ENCODE peak calls at places on chromosomes 5 and 9, in seven cellular contexts. R is prostate gland, S is heart left ventricle, G is GM12878, U is gastrocnemius medialis, K is ovary, Z is K562. N is an unnamed sample.

GRCh38 chr5:68919988-68920490 is 173.8 kb upstream of the SLC30A5 start:
- DNase-seq in R (no peak), S (no peak), G (no peak), U (no peak), K (no peak), Z (no peak), N (no peak)

GRCh38 chr5:72940082-72940481 is 15.8 kb upstream of the FCHO2 start:
- DNase-seq in R (no peak), S (no peak), G (no peak), U (no peak), K (no peak), Z (no peak), N (no peak)

GRCh38 chr9:73213300-73213699 is 61.6 kb downstream of the ANXA1 start:
- DNase-seq in R (no peak), S (no peak), G (no peak), U (no peak), K (no peak), Z (no peak), N (no peak)

GRCh38 chr9:73125651-73126050 is 26.0 kb upstream of the ANXA1 start:
- DNase-seq in R (no peak), S (no peak), G (no peak), U (no peak), K (no peak), Z (no peak), N (no peak)

GRCh38 chr9:131416509-131416908 is 22.6 kb downstream of the PRRC2B start:
- DNase-seq in R (no peak), S (no peak), G (no peak), U (no peak), K (no peak), Z (no peak), N (no peak)

GRCh38 chr9:126684965-126685465 is 71.3 kb downstream of the LMX1B start:
- DNase-seq in R (no peak), S (no peak), G (no peak), U (no peak), K (no peak), Z (no peak), N (no peak)

GRCh38 chr5:103255666-103256065 is 2.9 kb upstream of the MACIR start:
- DNase-seq in R (no peak), S (no peak), G (no peak), U (no peak), K (no peak), Z (no peak), N (no peak)

GRCh38 chr9:36426348-36426747 is 26.3 kb upstream of the RNF38 start:
- DNase-seq in R (no peak), S (no peak), G (no peak), U (no peak), K (no peak), Z (no peak), N (no peak)

GRCh38 chr9:36163049-36163839 is 5.9 kb upstream of the CCIN start:
- DNase-seq in R (no peak), S (peak; percentile 79), G (no peak), U (peak; percentile 40), K (peak; percentile 95), Z (no peak), N (no peak)

GRCh38 chr9:80359941-80360881 is 788.4 kb downstream of the TLE4 start:
- DNase-seq in R (no peak), S (no peak), G (no peak), U (no peak), K (no peak), Z (no peak), N (no peak)

GRCh38 chr5:31317642-31318041 is 124.2 kb downstream of the CDH6 start:
- DNase-seq in R (no peak), S (no peak), G (no peak), U (no peak), K (no peak), Z (peak; percentile 21), N (no peak)

GRCh38 chr9:135690836-135691570 is 8.3 kb downstream of the SOHLH1 start:
- DNase-seq in R (no peak), S (no peak), G (no peak), U (no peak), K (no peak), Z (no peak), N (no peak)

GRCh38 chr9:98866435-98867108 is 59.1 kb downstream of the GALNT12 start:
- DNase-seq in R (no peak), S (peak; percentile 35), G (no peak), U (no peak), K (no peak), Z (no peak), N (no peak)

GRCh38 chr9:29659014-29659413 is 2085.7 kb upstream of the C9orf72 start:
- DNase-seq in R (no peak), S (no peak), G (no peak), U (no peak), K (no peak), Z (no peak), N (no peak)

DNA sequence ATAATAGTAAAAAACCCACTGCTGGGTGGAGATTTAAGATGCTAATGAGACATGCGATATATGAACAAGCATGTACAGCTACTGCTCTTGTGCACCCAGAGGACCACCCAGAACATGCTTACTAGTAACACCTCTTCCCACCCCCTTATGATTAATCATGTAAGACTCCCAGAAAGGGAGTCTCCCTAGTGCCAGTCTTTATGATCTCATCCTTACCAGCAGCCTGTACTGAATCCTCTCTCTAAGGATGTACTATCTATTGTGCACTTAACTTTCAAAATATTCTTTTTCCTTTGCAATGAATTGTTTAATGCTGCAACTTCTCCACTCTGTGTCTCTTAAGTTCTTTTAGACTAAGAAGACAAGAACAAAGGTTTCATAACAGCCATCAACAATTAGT is 9.1 kb upstream of the MAT2B start:
- DNase-seq in R (no peak), S (no peak), G (no peak), U (no peak), K (no peak), Z (no peak), N (no peak)
- H3K9me3 ChIP-seq in R (no peaks in the 10 kb centered on the region), S (no peaks in the 10 kb centered on the region), G (no peaks in the 10 kb centered on the region), U (no peaks in the 10 kb centered on the region), K (no peaks in the 10 kb centered on the region), Z (no peaks in the 10 kb centered on the region), N (no peaks in the 10 kb centered on the region)

DNA sequence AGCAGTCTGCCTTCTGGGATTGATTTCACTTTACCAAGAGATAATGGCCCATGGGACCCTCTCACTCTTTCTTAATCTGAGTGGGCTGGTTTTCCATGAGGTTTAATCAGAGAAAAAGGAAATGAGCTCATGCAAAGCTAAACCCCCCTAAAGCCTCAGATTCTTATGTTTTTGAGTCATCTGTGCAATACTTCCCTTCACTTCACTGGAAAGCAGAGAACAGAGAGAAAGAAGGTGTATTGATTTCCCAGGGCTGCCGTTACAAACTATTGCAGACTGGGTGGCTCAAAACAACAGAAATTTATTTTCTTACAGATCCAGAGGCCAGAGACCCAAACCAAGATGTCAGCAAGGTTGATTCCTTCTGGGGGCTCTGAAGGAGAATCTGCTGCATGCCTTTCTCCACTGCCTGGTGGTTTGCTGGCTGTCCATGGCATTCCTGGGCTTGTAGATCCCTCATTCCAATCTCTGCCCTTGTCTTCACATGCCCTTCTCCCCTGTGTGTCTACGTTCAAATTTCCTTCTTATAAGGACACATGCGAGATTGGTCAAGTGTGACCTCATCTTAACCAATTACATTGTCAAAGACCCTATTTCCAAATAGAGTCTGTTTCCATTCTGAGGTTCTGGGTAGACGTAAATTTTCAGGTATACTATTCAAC is 84.6 kb upstream of the RAI14 start:
- DNase-seq in R (no peak), S (no peak), G (no peak), U (no peak), K (no peak), Z (no peak), N (no peak)
- H3K4me3 ChIP-seq in R (no peak overlapping the region), S (no peak overlapping the region), G (no peak overlapping the region), U (no peak overlapping the region), K (no peak overlapping the region), Z (no peak overlapping the region), N (no peak overlapping the region)

GRCh38 chr5:173577817-173578216 is 38.6 kb downstream of the BOD1 start:
- DNase-seq in R (no peak), S (no peak), G (no peak), U (no peak), K (no peak), Z (no peak), N (no peak)

GRCh38 chr5:173583384-173583783 is 33.1 kb downstream of the BOD1 start:
- DNase-seq in R (no peak), S (no peak), G (no peak), U (no peak), K (no peak), Z (no peak), N (no peak)

GRCh38 chr5:173581408-173582197 is 34.8 kb downstream of the BOD1 start:
- DNase-seq in R (no peak), S (no peak), G (no peak), U (no peak), K (no peak), Z (peak; percentile 82), N (peak; percentile 85)

GRCh38 chr5:173578947-173579615 is 37.4 kb downstream of the BOD1 start:
- DNase-seq in R (no peak), S (no peak), G (no peak), U (no peak), K (no peak), Z (no peak), N (no peak)

GRCh38 chr5:173582198-173583092 is 34.0 kb downstream of the BOD1 start:
- DNase-seq in R (no peak), S (no peak), G (no peak), U (no peak), K (no peak), Z (no peak), N (no peak)
- H3K4me1 ChIP-seq in R (no peaks in the 10 kb centered on the region), S (no peaks in the 10 kb centered on the region), G (no peaks in the 10 kb centered on the region), U (no peaks in the 10 kb centered on the region), K (peaks cover 6% of the 10 kb centered on the region), Z (no peaks in the 10 kb centered on the region), N (no peaks in the 10 kb centered on the region)

DNA sequence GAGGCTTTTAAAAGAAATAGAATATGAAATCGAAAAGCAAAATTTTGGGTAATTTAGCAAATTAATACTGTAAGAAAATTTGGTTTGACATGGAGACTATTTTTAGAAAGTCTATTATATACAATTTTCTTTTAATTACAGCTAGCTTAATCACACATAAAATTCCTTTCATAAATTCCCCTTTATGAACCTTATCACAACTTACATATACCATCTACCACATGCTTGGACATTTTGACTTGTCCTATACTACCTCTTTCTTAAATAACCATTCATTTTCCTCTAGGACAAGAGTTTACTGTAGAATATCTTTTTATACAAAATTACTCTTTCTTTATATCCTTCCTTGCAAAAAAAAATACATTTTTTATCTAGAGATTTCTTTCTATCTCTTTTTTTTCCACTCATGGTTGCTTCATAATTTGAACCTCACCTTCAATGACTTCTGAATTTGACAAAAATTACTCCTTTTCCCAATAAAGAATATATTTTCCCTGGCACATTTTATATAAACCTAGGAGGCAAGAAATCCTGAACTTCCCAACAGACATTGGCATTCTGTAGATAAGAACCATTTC is 34.0 kb upstream of the SYK start:
- DNase-seq in R (no peak), S (no peak), G (no peak), U (no peak), K (no peak), Z (no peak), N (no peak)
- H3K9me3 ChIP-seq in R (no peaks in the 10 kb centered on the region), S (peaks cover 5% of the 10 kb centered on the region), G (peaks cover 8% of the 10 kb centered on the region), U (no peaks in the 10 kb centered on the region), K (no peaks in the 10 kb centered on the region), Z (no peaks in the 10 kb centered on the region), N (no peaks in the 10 kb centered on the region)

DNA sequence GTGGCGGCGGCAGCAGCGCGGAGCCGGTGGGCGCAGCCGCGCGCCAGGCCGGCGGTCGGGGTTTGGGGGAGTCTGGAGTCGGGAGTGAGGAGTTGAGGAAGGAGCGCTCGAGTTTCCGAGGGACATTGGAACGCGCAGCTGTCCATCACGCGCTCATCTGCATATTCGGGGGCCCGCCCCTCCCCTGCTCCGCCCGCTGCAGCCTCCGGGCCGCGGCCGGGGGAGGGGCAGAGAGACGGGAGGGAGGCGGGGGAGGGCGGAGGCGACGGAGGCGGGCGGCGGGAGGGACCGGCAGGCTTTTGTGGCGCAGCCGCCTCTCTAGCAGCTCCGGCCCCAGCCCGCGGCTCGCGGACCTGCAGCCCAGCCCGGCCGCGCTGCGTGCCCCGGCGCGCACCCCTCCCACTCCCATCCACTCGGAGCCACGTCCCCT is at the start of gene IRX2:
- DNase-seq in R (peak; percentile 97), S (peak; percentile 86), G (no peak), U (no peak), K (no peak), Z (no peak), N (peak; percentile 20)
- H3K4me3 ChIP-seq in R (peak within 1 kb of the TSS; percentile 54), S (peak within 1 kb of the TSS; percentile 40), G (no peak within 1 kb of the TSS), U (peak within 1 kb of the TSS; percentile 40), K (no peak within 1 kb of the TSS), Z (no peak within 1 kb of the TSS), N (peak within 1 kb of the TSS; percentile 24)